ENCODE peak calls at places on chromosomes 11 and 22, in ten cellular contexts. C is AG04450; W is activated T-helper 1 cell treated with anti-CD3 and anti-CD28 coated beads, Interleukin-2, amount 50 U/mL, for 16 hours; K is HFF-Myc; M is neural progenitor cell; A is NAMALWA; H is NCI-H1694; T is activated naive CD8-positive, alpha-beta T cell treated with anti-CD3 and anti-CD28 coated beads, Interleukin-2, amount 50 U/mL, for 24 hours; D is activated gamma-delta T cell treated with anti-CD3 and anti-CD28 coated beads, Interleukin-2, amount 50 U/mL, for 16 hours; P is activated naive CD4-positive, alpha-beta T cell. U is an unnamed sample.

GRCh38 chr11:36389006-36389405 is 92.9 kb downstream of the PRR5L start:
- DNase-seq in D (no peak), K (no peak), P (no peak), A (no peak), T (no peak), C (no peak), H (no peak), W (no peak), M (no peak), U (no peak)

GRCh38 chr11:18394928-18395734 is 768 bp downstream of the LDHA start:
- DNase-seq in T (no peak), H (no peak), D (no peak), A (peak; percentile 50), W (no peak), C (no peak), M (peak; percentile 54), K (no peak), P (no peak), U (no peak)

GRCh38 chr11:19646308-19646707 is 66.3 kb upstream of the NAV2 start:
- DNase-seq in D (no peak), P (no peak), K (no peak), H (no peak), C (no peak), M (no peak), W (no peak), A (no peak), T (no peak), U (no peak)

GRCh38 chr11:2768471-2769408 is 68.9 kb upstream of the KCNQ1OT1 start:
- DNase-seq in W (no peak), K (no peak), A (no peak), C (peak; percentile 34), D (no peak), P (no peak), T (peak; percentile 36), M (no peak), H (no peak), U (no peak)

GRCh38 chr22:31556627-31557203 is 60.4 kb downstream of the SFI1 start:
- DNase-seq in H (peak; percentile 36), M (peak; percentile 43), W (no peak), P (no peak), C (peak; percentile 8), K (no peak), T (no peak), D (no peak), A (peak; percentile 56), U (peak; percentile 59)

GRCh38 chr22:48481748-48482147 is 1345.9 kb downstream of the BRD1 start:
- DNase-seq in A (no peak), C (no peak), H (no peak), P (no peak), T (no peak), K (no peak), D (no peak), W (no peak), M (no peak), U (no peak)

GRCh38 chr11:77384584-77384983 is 83.1 kb upstream of the GDPD4 start:
- DNase-seq in K (no peak), H (no peak), T (no peak), A (no peak), M (no peak), P (no peak), D (no peak), W (no peak), C (no peak), U (no peak)

GRCh38 chr11:86678823-86679222 is 6.4 kb upstream of the ME3 start:
- DNase-seq in A (no peak), D (no peak), P (no peak), H (no peak), M (peak; percentile 82), W (no peak), T (no peak), C (peak; percentile 33), K (no peak), U (no peak)

GRCh38 chr11:102347526-102348331 is 715 bp downstream of the BIRC2 start:
- DNase-seq in T (no peak), H (no peak), P (no peak), D (no peak), K (no peak), M (peak; percentile 27), C (no peak), W (no peak), A (peak; percentile 75), U (peak; percentile 10)

GRCh38 chr11:45361551-45361950 is 75.4 kb upstream of the SYT13 start:
- DNase-seq in K (no peak), C (no peak), A (no peak), P (no peak), M (no peak), W (no peak), H (no peak), T (no peak), D (no peak), U (no peak)

GRCh38 chr11:35579557-35580396 is 38.5 kb upstream of the FJX1 start:
- DNase-seq in D (no peak), T (no peak), W (no peak), M (no peak), H (no peak), K (peak; percentile 97), A (no peak), P (no peak), C (peak; percentile 94), U (no peak)

GRCh38 chr11:97908354-97908753 is 1112.4 kb upstream of the CNTN5 start:
- DNase-seq in W (no peak), K (no peak), C (no peak), M (no peak), T (no peak), A (no peak), P (no peak), H (no peak), D (no peak), U (no peak)

GRCh38 chr22:50119768-50120251 is 30.0 kb downstream of the MOV10L1 start:
- DNase-seq in D (no peak), K (no peak), H (no peak), P (no peak), T (no peak), C (no peak), A (no peak), M (no peak), W (no peak), U (no peak)

GRCh38 chr22:31082606-31083376 is 1.7 kb downstream of the SMTN start:
- DNase-seq in T (peak; percentile 82), K (no peak), C (no peak), D (no peak), W (no peak), M (peak; percentile 45), A (peak; percentile 61), H (peak; percentile 33), P (peak; percentile 45), U (peak; percentile 63)

GRCh38 chr11:74480683-74481417 is 12.7 kb downstream of the LIPT2 start:
- DNase-seq in M (no peak), C (no peak), A (no peak), P (no peak), H (no peak), D (no peak), W (no peak), T (no peak), K (no peak), U (no peak)

GRCh38 chr11:100776212-100776896 is 89.3 kb downstream of the ARHGAP42 start:
- DNase-seq in W (no peak), K (no peak), T (no peak), H (no peak), P (no peak), D (no peak), M (no peak), C (peak; percentile 21), A (no peak), U (no peak)

GRCh38 chr11:6630632-6631291 is 11.5 kb upstream of the TPP1 start:
- DNase-seq in A (no peak), C (no peak), P (no peak), K (no peak), M (no peak), T (no peak), W (no peak), D (no peak), H (no peak), U (no peak)

GRCh38 chr11:61115498-61116224 is 13.4 kb downstream of the CD5 start:
- DNase-seq in C (no peak), H (no peak), T (no peak), M (no peak), A (no peak), D (no peak), P (no peak), W (no peak), K (no peak), U (no peak)